ENCODE peak calls at places on chromosomes 11 and 22, in seven cellular contexts. L is prostate gland, Q is A549, O is body of pancreas, W is H1, X is esophagus muscularis mucosa, I is upper lobe of left lung. H is an unnamed sample.

GRCh38 chr22:40363059-40363458 is 7.3 kb upstream of the SGSM3 start:
- DNase-seq in L (no peak), Q (no peak), O (no peak), W (no peak), X (no peak), I (no peak), H (no peak)

GRCh38 chr11:61507962-61508824 is at the start of gene LRRC10B:
- DNase-seq in L (no peak), Q (no peak), O (peak), W (peak), X (no peak), I (peak), H (no peak)

GRCh38 chr11:5809122-5809519 is 397 bp downstream of the OR52N2 start:
- DNase-seq in L (no peak), Q (no peak), O (no peak), W (peak), X (no peak), I (no peak), H (no peak)

GRCh38 chr11:114673661-114674060 is 4.7 kb upstream of the NXPE2 start:
- DNase-seq in L (no peak), Q (no peak), O (no peak), W (no peak), X (no peak), I (no peak), H (no peak)

GRCh38 chr11:9862981-9863380 is 199.1 kb downstream of the SWAP70 start:
- DNase-seq in L (no peak), Q (no peak), O (no peak), W (no peak), X (no peak), I (no peak), H (no peak)

GRCh38 chr11:96162816-96163499 is 180.0 kb downstream of the MAML2 start:
- DNase-seq in L (no peak), Q (no peak), O (no peak), W (no peak), X (no peak), I (no peak), H (no peak)

GRCh38 chr11:116874251-116874650 is 36.8 kb upstream of the APOA1 start:
- DNase-seq in L (no peak), Q (no peak), O (no peak), W (no peak), X (no peak), I (no peak), H (no peak)

GRCh38 chr11:27201454-27202302 is 161.1 kb downstream of the BBOX1 start:
- DNase-seq in L (peak), Q (peak), O (peak), W (no peak), X (no peak), I (no peak), H (peak)

GRCh38 chr22:19168088-19168890 is 10.2 kb downstream of the SLC25A1 start:
- DNase-seq in L (no peak), Q (no peak), O (no peak), W (no peak), X (no peak), I (no peak), H (no peak)

GRCh38 chr11:13776134-13776815 is 107.8 kb downstream of the FAR1 start:
- DNase-seq in L (no peak), Q (no peak), O (no peak), W (no peak), X (no peak), I (no peak), H (no peak)

GRCh38 chr11:44849922-44850321 is 100.8 kb downstream of the TP53I11 start:
- DNase-seq in L (no peak), Q (no peak), O (no peak), W (no peak), X (no peak), I (no peak), H (no peak)

GRCh38 chr11:57547854-57548377 is 10.5 kb downstream of the SMTNL1 start:
- DNase-seq in L (no peak), Q (no peak), O (peak), W (no peak), X (no peak), I (no peak), H (no peak)

GRCh38 chr11:87405356-87405755 is 367.6 kb downstream of the TMEM135 start:
- DNase-seq in L (no peak), Q (no peak), O (no peak), W (no peak), X (no peak), I (no peak), H (no peak)

GRCh38 chr22:32830473-32830872 is 29.0 kb downstream of the TIMP3 start:
- DNase-seq in L (no peak), Q (no peak), O (peak), W (no peak), X (no peak), I (peak), H (peak)

GRCh38 chr22:40529817-40530216 is 106.7 kb downstream of the MRTFA start:
- DNase-seq in L (no peak), Q (no peak), O (no peak), W (no peak), X (no peak), I (no peak), H (no peak)

GRCh38 chr11:17828311-17828751 is 93.8 kb downstream of the KCNC1 start:
- DNase-seq in L (no peak), Q (no peak), O (peak), W (no peak), X (no peak), I (peak), H (no peak)

GRCh38 chr22:45254789-45255261 is 14.1 kb upstream of the KIAA0930 start:
- DNase-seq in L (no peak), Q (no peak), O (no peak), W (no peak), X (no peak), I (no peak), H (no peak)

GRCh38 chr11:4167758-4168157 is 73.2 kb downstream of the RRM1 start:
- DNase-seq in L (no peak), Q (no peak), O (no peak), W (no peak), X (peak), I (no peak), H (no peak)

GRCh38 chr11:11292839-11293238 is 60.2 kb downstream of the CSNK2A3 start:
- DNase-seq in L (no peak), Q (no peak), O (no peak), W (no peak), X (no peak), I (peak), H (peak)

GRCh38 chr11:110376711-110377324 is 52.9 kb upstream of the FDX1 start:
- DNase-seq in L (peak), Q (peak), O (peak), W (no peak), X (no peak), I (no peak), H (peak)

GRCh38 chr11:128776434-128777284 is 82.8 kb downstream of the FLI1 start:
- DNase-seq in L (no peak), Q (peak), O (peak), W (peak), X (no peak), I (peak), H (no peak)

GRCh38 chr11:119094816-119095065 is 6.9 kb downstream of the DPAGT1 start:
- DNase-seq in L (peak), Q (no peak), O (peak), W (no peak), X (peak), I (peak), H (peak)

GRCh38 chr11:34149274-34149673 is 43.8 kb downstream of the NAT10 start:
- DNase-seq in L (no peak), Q (no peak), O (no peak), W (no peak), X (no peak), I (no peak), H (no peak)

GRCh38 chr11:113465786-113466185 is 9.4 kb downstream of the DRD2 start:
- DNase-seq in L (no peak), Q (no peak), O (no peak), W (no peak), X (no peak), I (no peak), H (no peak)

GRCh38 chr22:46761017-46761416 is 1.4 kb upstream of the TBC1D22A start:
- DNase-seq in L (no peak), Q (no peak), O (no peak), W (no peak), X (no peak), I (no peak), H (no peak)

GRCh38 chr11:126636911-126637799 is 281.7 kb downstream of the ST3GAL4 start:
- DNase-seq in L (no peak), Q (peak), O (no peak), W (no peak), X (no peak), I (no peak), H (no peak)

GRCh38 chr22:44172370-44173108 is 8.2 kb upstream of the PARVG start:
- DNase-seq in L (peak), Q (no peak), O (peak), W (no peak), X (peak), I (no peak), H (peak)

GRCh38 chr11:788009-788640 is 1.8 kb downstream of the CEND1 start:
- DNase-seq in L (no peak), Q (no peak), O (no peak), W (no peak), X (no peak), I (peak), H (no peak)

GRCh38 chr11:790721-791564 is 1.1 kb upstream of the CEND1 start:
- DNase-seq in L (no peak), Q (no peak), O (no peak), W (peak), X (no peak), I (peak), H (no peak)

GRCh38 chr11:789951-790350 is at the start of gene CEND1:
- DNase-seq in L (no peak), Q (peak), O (no peak), W (peak), X (no peak), I (peak), H (no peak)

GRCh38 chr11:787084-787675 is 2.7 kb downstream of the CEND1 start:
- DNase-seq in L (no peak), Q (no peak), O (no peak), W (no peak), X (no peak), I (peak), H (no peak)

GRCh38 chr11:788953-789940 is 643 bp downstream of the CEND1 start:
- DNase-seq in L (no peak), Q (no peak), O (no peak), W (no peak), X (no peak), I (peak), H (no peak)
- TF ChIP-seq POLR2A in L (no peak), Q (no peak), O (no peak), W (no peak), X (no peak), I (no peak), H (no peak)

DNA sequence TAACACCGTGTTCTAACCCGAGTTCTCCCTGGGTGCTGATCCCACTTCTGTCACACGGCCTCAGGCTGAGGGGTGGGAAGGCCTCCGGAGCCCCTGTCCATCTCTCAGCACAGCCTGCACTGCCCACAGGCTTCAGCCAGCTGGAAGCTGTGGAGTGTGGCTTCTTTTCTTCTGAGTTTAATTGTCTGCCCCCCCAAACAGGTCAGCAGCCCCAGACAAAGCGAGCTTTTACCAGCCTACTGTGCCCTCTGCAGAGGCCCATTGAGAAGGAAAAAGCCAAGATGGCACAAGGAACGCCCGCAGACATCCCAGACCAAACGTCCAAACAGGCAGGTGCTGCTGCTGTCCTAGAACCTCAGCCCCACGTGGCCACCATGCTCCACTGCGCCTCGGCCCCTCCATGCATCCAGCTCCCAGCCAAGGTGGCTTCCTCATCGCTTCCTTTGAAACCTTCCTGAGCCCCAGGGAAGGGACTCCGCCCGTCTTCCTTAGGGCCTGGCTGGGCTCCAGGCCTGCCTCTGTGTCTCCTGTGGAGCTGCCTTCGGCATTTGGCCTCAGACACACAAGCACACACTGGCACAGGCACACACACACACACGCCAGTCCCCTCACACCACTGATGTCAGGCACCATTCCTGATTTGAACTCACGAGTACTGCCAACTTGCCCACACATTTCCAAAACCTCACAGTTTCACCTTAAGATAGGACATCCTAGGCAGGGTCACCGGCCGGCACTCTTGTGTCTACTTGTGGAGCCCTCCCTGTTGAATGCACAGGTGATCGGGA is 1.7 kb downstream of the MOB2 start:
- DNase-seq in L (no peak), Q (no peak), O (peak), W (no peak), X (no peak), I (peak), H (no peak)
- TF ChIP-seq CTCF in L (no peak), Q (no peak), O (no peak), W (peak), X (peak), I (no peak), H (no peak)

GRCh38 chr11:65279713-65280459 is 18.1 kb downstream of the POLA2 start:
- DNase-seq in L (no peak), Q (peak), O (peak), W (no peak), X (no peak), I (no peak), H (no peak)
- TF ChIP-seq POLR2A in L (no peak), Q (no peak), O (no peak), W (no peak), X (no peak), I (no peak), H (no peak)

GRCh38 chr11:62593434-62594044 is 2.2 kb upstream of the TUT1 start:
- DNase-seq in L (peak), Q (peak), O (peak), W (peak), X (no peak), I (no peak), H (peak)
- TF ChIP-seq CTCF in L (peak), Q (peak), O (peak), W (peak), X (peak), I (peak), H (no peak)

GRCh38 chr22:30356392-30357230 is at the start of the genes CCDC157 and SF3A1:
- DNase-seq in L (peak), Q (peak), O (peak), W (peak), X (peak), I (peak), H (peak)
- TF ChIP-seq POLR2A in L (peak), Q (peak), O (peak), W (peak), X (peak), I (peak), H (no peak)

H was measured in lower leg skin.